ENCODE peak calls at places on chromosome 1, in ten cellular contexts. One of them, this sample, is unnamed.

GRCh38 chr1:203127672-203128611 is at the start of gene ADORA1:
- DNase-seq in IMR-90: peak
- DNase-seq in astrocyte: peak
- DNase-seq in colonic mucosa: peak
- DNase-seq in endodermal cell: peak
- DNase-seq in MM.1S: peak
- DNase-seq in fibroblast of lung: peak
- DNase-seq in DND-41: no peak
- DNase-seq in mesendoderm: peak
- DNase-seq in neural progenitor cell: peak
- DNase-seq in this sample: no peak

GRCh38 chr1:113452921-113453770 is 62.8 kb downstream of the MAGI3 start:
- DNase-seq in IMR-90: peak
- DNase-seq in astrocyte: peak
- DNase-seq in colonic mucosa: peak
- DNase-seq in endodermal cell: no peak
- DNase-seq in MM.1S: peak
- DNase-seq in fibroblast of lung: peak
- DNase-seq in DND-41: no peak
- DNase-seq in mesendoderm: peak
- DNase-seq in neural progenitor cell: peak
- DNase-seq in this sample: peak

GRCh38 chr1:110620250-110620615 is 14.1 kb upstream of the KCNA2 start:
- DNase-seq in IMR-90: no peak
- DNase-seq in astrocyte: no peak
- DNase-seq in colonic mucosa: no peak
- DNase-seq in endodermal cell: peak
- DNase-seq in MM.1S: no peak
- DNase-seq in fibroblast of lung: no peak
- DNase-seq in DND-41: peak
- DNase-seq in mesendoderm: no peak
- DNase-seq in neural progenitor cell: no peak
- DNase-seq in this sample: no peak

GRCh38 chr1:119737040-119737682 is 25.4 kb downstream of the PHGDH start:
- DNase-seq in IMR-90: no peak
- DNase-seq in astrocyte: peak
- DNase-seq in colonic mucosa: peak
- DNase-seq in endodermal cell: no peak
- DNase-seq in MM.1S: no peak
- DNase-seq in fibroblast of lung: no peak
- DNase-seq in DND-41: no peak
- DNase-seq in mesendoderm: no peak
- DNase-seq in neural progenitor cell: no peak
- DNase-seq in this sample: no peak

GRCh38 chr1:15469836-15470495 is 5.9 kb upstream of the CELA2B start:
- DNase-seq in IMR-90: no peak
- DNase-seq in astrocyte: no peak
- DNase-seq in colonic mucosa: no peak
- DNase-seq in endodermal cell: no peak
- DNase-seq in MM.1S: no peak
- DNase-seq in fibroblast of lung: no peak
- DNase-seq in DND-41: no peak
- DNase-seq in mesendoderm: no peak
- DNase-seq in neural progenitor cell: no peak
- DNase-seq in this sample: no peak

GRCh38 chr1:1755852-1756251 is 22.4 kb downstream of the NADK start:
- DNase-seq in IMR-90: no peak
- DNase-seq in astrocyte: no peak
- DNase-seq in colonic mucosa: no peak
- DNase-seq in endodermal cell: no peak
- DNase-seq in MM.1S: no peak
- DNase-seq in fibroblast of lung: no peak
- DNase-seq in DND-41: no peak
- DNase-seq in mesendoderm: no peak
- DNase-seq in neural progenitor cell: no peak
- DNase-seq in this sample: no peak

GRCh38 chr1:39825432-39825941 is 36.8 kb upstream of the BMP8B start:
- DNase-seq in IMR-90: no peak
- DNase-seq in astrocyte: no peak
- DNase-seq in colonic mucosa: peak
- DNase-seq in endodermal cell: no peak
- DNase-seq in MM.1S: peak
- DNase-seq in fibroblast of lung: no peak
- DNase-seq in DND-41: no peak
- DNase-seq in mesendoderm: no peak
- DNase-seq in neural progenitor cell: no peak
- DNase-seq in this sample: no peak

GRCh38 chr1:167491586-167492408 is 26.5 kb downstream of the CD247 start:
- DNase-seq in IMR-90: no peak
- DNase-seq in astrocyte: no peak
- DNase-seq in colonic mucosa: no peak
- DNase-seq in endodermal cell: peak
- DNase-seq in MM.1S: peak
- DNase-seq in fibroblast of lung: no peak
- DNase-seq in DND-41: no peak
- DNase-seq in mesendoderm: peak
- DNase-seq in neural progenitor cell: peak
- DNase-seq in this sample: no peak

GRCh38 chr1:66542811-66543767 is 9.1 kb downstream of the SGIP1 start:
- DNase-seq in IMR-90: peak
- DNase-seq in astrocyte: peak
- DNase-seq in colonic mucosa: peak
- DNase-seq in endodermal cell: no peak
- DNase-seq in MM.1S: no peak
- DNase-seq in fibroblast of lung: peak
- DNase-seq in DND-41: no peak
- DNase-seq in mesendoderm: peak
- DNase-seq in neural progenitor cell: no peak
- DNase-seq in this sample: no peak

GRCh38 chr1:154220970-154221814 is 437 bp downstream of the UBAP2L start:
- DNase-seq in IMR-90: peak
- DNase-seq in astrocyte: no peak
- DNase-seq in colonic mucosa: peak
- DNase-seq in endodermal cell: peak
- DNase-seq in MM.1S: peak
- DNase-seq in fibroblast of lung: peak
- DNase-seq in DND-41: peak
- DNase-seq in mesendoderm: peak
- DNase-seq in neural progenitor cell: peak
- DNase-seq in this sample: peak

GRCh38 chr1:52191395-52191965 is 49.6 kb downstream of the ZFYVE9 start:
- DNase-seq in IMR-90: no peak
- DNase-seq in astrocyte: peak
- DNase-seq in colonic mucosa: no peak
- DNase-seq in endodermal cell: no peak
- DNase-seq in MM.1S: no peak
- DNase-seq in fibroblast of lung: no peak
- DNase-seq in DND-41: no peak
- DNase-seq in mesendoderm: no peak
- DNase-seq in neural progenitor cell: no peak
- DNase-seq in this sample: no peak

GRCh38 chr1:235917267-235917811 is 50.6 kb upstream of the LYST start:
- DNase-seq in IMR-90: peak
- DNase-seq in astrocyte: peak
- DNase-seq in colonic mucosa: peak
- DNase-seq in endodermal cell: no peak
- DNase-seq in MM.1S: no peak
- DNase-seq in fibroblast of lung: peak
- DNase-seq in DND-41: peak
- DNase-seq in mesendoderm: no peak
- DNase-seq in neural progenitor cell: no peak
- DNase-seq in this sample: no peak
- H3K9ac ChIP-seq in IMR-90: no peak
- H3K9ac ChIP-seq in astrocyte: peak
- H3K9ac ChIP-seq in colonic mucosa: no peak
- H3K9ac ChIP-seq in endodermal cell: no peak
- H3K9ac ChIP-seq in MM.1S: no peak
- H3K9ac ChIP-seq in fibroblast of lung: no peak
- H3K9ac ChIP-seq in DND-41: no peak
- H3K9ac ChIP-seq in mesendoderm: no peak
- H3K9ac ChIP-seq in neural progenitor cell: no peak
- H3K9ac ChIP-seq in this sample: no peak

DNA sequence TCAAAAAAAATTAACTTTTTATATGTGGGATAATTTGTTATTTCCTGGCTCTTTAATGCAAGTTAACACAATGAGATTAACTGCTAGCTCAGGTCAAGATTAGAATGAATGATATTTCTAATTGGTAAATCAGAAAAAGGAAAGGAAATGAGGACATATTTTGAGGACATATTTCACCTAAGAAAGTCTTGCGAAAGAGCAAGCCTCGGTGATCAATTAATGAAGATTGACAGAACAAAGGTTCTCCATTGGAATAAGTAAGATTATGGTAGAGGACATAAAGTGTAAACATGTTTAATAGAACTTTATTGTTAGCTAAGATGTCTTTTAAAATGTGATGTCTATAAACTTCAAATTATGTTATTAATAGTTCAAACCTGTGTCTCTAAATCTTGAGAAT is 1617.8 kb downstream of the KCNT2 start:
- DNase-seq in IMR-90: no peak
- DNase-seq in astrocyte: no peak
- DNase-seq in colonic mucosa: no peak
- DNase-seq in endodermal cell: no peak
- DNase-seq in MM.1S: no peak
- DNase-seq in fibroblast of lung: no peak
- DNase-seq in DND-41: no peak
- DNase-seq in mesendoderm: no peak
- DNase-seq in neural progenitor cell: no peak
- DNase-seq in this sample: no peak
- H3K4me3 ChIP-seq in IMR-90: no peak
- H3K4me3 ChIP-seq in astrocyte: no peak
- H3K4me3 ChIP-seq in colonic mucosa: no peak
- H3K4me3 ChIP-seq in endodermal cell: no peak
- H3K4me3 ChIP-seq in MM.1S: no peak
- H3K4me3 ChIP-seq in fibroblast of lung: no peak
- H3K4me3 ChIP-seq in DND-41: no peak
- H3K4me3 ChIP-seq in mesendoderm: no peak
- H3K4me3 ChIP-seq in neural progenitor cell: no peak
- H3K4me3 ChIP-seq in this sample: no peak

GRCh38 chr1:115327270-115327669 is 10.8 kb downstream of the NGF start:
- DNase-seq in IMR-90: no peak
- DNase-seq in astrocyte: no peak
- DNase-seq in colonic mucosa: no peak
- DNase-seq in endodermal cell: no peak
- DNase-seq in MM.1S: peak
- DNase-seq in fibroblast of lung: no peak
- DNase-seq in DND-41: no peak
- DNase-seq in mesendoderm: no peak
- DNase-seq in neural progenitor cell: no peak
- DNase-seq in this sample: no peak

GRCh38 chr1:115330480-115331013 is 7.5 kb downstream of the NGF start:
- DNase-seq in IMR-90: peak
- DNase-seq in astrocyte: peak
- DNase-seq in colonic mucosa: no peak
- DNase-seq in endodermal cell: no peak
- DNase-seq in MM.1S: no peak
- DNase-seq in fibroblast of lung: peak
- DNase-seq in DND-41: no peak
- DNase-seq in mesendoderm: peak
- DNase-seq in neural progenitor cell: no peak
- DNase-seq in this sample: no peak

GRCh38 chr1:115331531-115332331 is 6.3 kb downstream of the NGF start:
- DNase-seq in IMR-90: peak
- DNase-seq in astrocyte: no peak
- DNase-seq in colonic mucosa: no peak
- DNase-seq in endodermal cell: no peak
- DNase-seq in MM.1S: no peak
- DNase-seq in fibroblast of lung: peak
- DNase-seq in DND-41: no peak
- DNase-seq in mesendoderm: no peak
- DNase-seq in neural progenitor cell: peak
- DNase-seq in this sample: no peak

GRCh38 chr1:115332813-115333608 is 5.0 kb downstream of the NGF start:
- DNase-seq in IMR-90: peak
- DNase-seq in astrocyte: peak
- DNase-seq in colonic mucosa: no peak
- DNase-seq in endodermal cell: no peak
- DNase-seq in MM.1S: no peak
- DNase-seq in fibroblast of lung: peak
- DNase-seq in DND-41: peak
- DNase-seq in mesendoderm: peak
- DNase-seq in neural progenitor cell: no peak
- DNase-seq in this sample: no peak

DNA sequence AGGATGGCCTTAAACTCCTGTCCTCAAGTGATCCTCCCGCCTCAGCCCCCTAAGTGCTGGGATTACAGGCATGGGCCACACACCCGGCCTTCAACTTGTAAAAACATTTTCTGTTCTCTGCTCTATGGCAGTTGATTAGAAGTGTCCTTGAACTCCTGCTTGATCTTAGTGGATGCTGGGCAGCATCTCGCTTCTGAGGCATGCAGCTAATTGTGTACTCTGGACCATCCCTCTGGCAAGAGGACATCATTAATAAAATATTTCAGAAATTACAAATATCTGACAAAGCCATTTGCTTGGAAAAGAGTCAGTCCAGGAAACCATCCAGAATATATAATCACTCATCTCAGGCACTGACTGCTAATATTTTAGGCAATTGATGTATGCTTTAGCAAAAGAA is 8.1 kb downstream of the NGF start:
- DNase-seq in IMR-90: peak
- DNase-seq in astrocyte: peak
- DNase-seq in colonic mucosa: no peak
- DNase-seq in endodermal cell: no peak
- DNase-seq in MM.1S: no peak
- DNase-seq in fibroblast of lung: peak
- DNase-seq in DND-41: no peak
- DNase-seq in mesendoderm: no peak
- DNase-seq in neural progenitor cell: no peak
- DNase-seq in this sample: no peak
- H3K27ac ChIP-seq in IMR-90: peak
- H3K27ac ChIP-seq in astrocyte: peak
- H3K27ac ChIP-seq in colonic mucosa: no peak
- H3K27ac ChIP-seq in endodermal cell: no peak
- H3K27ac ChIP-seq in MM.1S: no peak
- H3K27ac ChIP-seq in fibroblast of lung: peak
- H3K27ac ChIP-seq in DND-41: no peak
- H3K27ac ChIP-seq in mesendoderm: no peak
- H3K27ac ChIP-seq in neural progenitor cell: no peak
- H3K27ac ChIP-seq in this sample: no peak

DNA sequence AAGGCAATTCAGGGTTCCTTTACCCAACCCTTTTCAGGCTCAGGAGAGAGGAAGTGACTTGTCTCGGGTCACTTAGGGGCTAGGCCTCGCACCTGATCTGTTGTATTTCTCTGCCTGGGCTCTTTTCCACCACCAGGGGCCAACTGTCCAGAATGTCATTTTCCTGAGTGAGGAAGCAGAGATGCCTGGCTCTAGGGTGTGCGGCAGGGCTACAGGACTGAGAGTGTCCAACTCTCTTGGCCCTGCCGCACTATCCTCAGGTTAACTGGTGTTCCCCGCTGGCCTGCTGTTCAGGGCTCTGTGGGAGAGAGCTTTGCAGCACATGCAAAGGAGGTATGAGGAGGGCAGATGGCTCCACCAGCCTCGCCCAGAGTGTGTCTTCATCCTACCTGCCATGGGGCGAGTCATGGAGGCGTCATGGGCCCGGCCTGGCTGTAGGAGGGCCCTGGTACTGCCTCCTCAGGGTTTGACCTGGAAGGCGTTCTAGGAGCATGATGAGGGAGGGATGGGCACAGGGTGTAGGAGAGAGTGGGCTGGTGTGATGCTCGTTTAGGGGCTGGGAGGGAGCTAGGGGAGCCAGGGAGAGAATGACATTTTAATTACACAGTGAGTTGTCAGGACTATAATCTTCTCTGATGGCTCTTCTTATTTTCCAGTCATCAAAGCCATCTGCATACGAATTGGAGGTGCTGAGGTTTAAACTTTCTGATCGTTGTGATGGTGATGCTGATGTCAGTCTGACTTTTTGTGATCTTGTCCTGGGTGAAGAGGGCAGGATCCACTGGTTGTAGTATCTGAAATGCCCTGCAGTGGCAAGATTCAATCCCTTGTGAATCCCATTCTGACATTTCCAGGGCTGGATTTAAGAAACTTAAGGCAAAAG is 128.4 kb downstream of the NOS1AP start:
- DNase-seq in IMR-90: no peak
- DNase-seq in astrocyte: no peak
- DNase-seq in colonic mucosa: no peak
- DNase-seq in endodermal cell: peak
- DNase-seq in MM.1S: no peak
- DNase-seq in fibroblast of lung: no peak
- DNase-seq in DND-41: no peak
- DNase-seq in mesendoderm: peak
- DNase-seq in neural progenitor cell: no peak
- DNase-seq in this sample: no peak
- H3K9ac ChIP-seq in IMR-90: no peak
- H3K9ac ChIP-seq in astrocyte: no peak
- H3K9ac ChIP-seq in colonic mucosa: no peak
- H3K9ac ChIP-seq in endodermal cell: no peak
- H3K9ac ChIP-seq in MM.1S: no peak
- H3K9ac ChIP-seq in fibroblast of lung: no peak
- H3K9ac ChIP-seq in DND-41: no peak
- H3K9ac ChIP-seq in mesendoderm: no peak
- H3K9ac ChIP-seq in neural progenitor cell: no peak
- H3K9ac ChIP-seq in this sample: no peak